ENCODE peak calls at places on chromosomes 3 and 15, in six cellular contexts. H is HuH-7.5; Y is activated gamma-delta T cell treated with anti-CD3 and anti-CD28 coated beads, Interleukin-2, amount 50 U/mL, for 16 hours; X is fibroblast of mammary gland; S is activated naive CD8-positive, alpha-beta T cell treated with anti-CD3 and anti-CD28 coated beads, Interleukin-2, amount 10 ng/mL, durations not matched to agents 7 days and 5 days; B is cardiac fibroblast. K is an unnamed sample.

GRCh38 chr3:36700537-36701248 is 63.7 kb downstream of the DCLK3 start:
- DNase-seq in Y (no peak), H (peak; percentile 22), B (peak; percentile 83), X (peak; percentile 80), S (peak; percentile 44), K (peak; percentile 89)

GRCh38 chr15:89335289-89336041 is 841 bp upstream of the POLG start:
- DNase-seq in Y (no peak), B (no peak), X (no peak), S (no peak), H (no peak), K (no peak)

GRCh38 chr3:100268986-100269385 is 8.2 kb downstream of the TBC1D23 start:
- DNase-seq in X (peak; percentile 31), H (no peak), S (no peak), Y (no peak), B (peak; percentile 29), K (peak; percentile 54)

GRCh38 chr3:94195381-94195780 is 132.5 kb downstream of the NSUN3 start:
- DNase-seq in Y (no peak), H (no peak), S (no peak), B (no peak), X (no peak), K (no peak)

GRCh38 chr3:36362973-36363372 is 17.3 kb upstream of the STAC start:
- DNase-seq in H (no peak), X (peak; percentile 70), S (no peak), B (peak; percentile 75), Y (no peak), K (peak; percentile 79)

GRCh38 chr3:59818-60217 is 136.7 kb upstream of the CHL1 start:
- DNase-seq in H (no peak), B (no peak), X (no peak), Y (no peak), S (no peak), K (no peak)

GRCh38 chr3:173747427-173747826 is 349.9 kb downstream of the NLGN1 start:
- DNase-seq in S (no peak), H (no peak), Y (no peak), X (peak; percentile 39), B (peak; percentile 77), K (peak; percentile 64)

GRCh38 chr3:153001428-153001827 is 160.6 kb upstream of the RAP2B start:
- DNase-seq in S (no peak), H (no peak), Y (no peak), X (no peak), B (no peak), K (peak; percentile 19)

GRCh38 chr15:58438956-58439355 is 7.2 kb downstream of the LIPC start:
- DNase-seq in S (no peak), X (peak; percentile 42), Y (no peak), H (no peak), B (peak; percentile 73), K (peak; percentile 77)

GRCh38 chr15:39462691-39463090 is 118.2 kb upstream of the THBS1 start:
- DNase-seq in S (no peak), X (peak; percentile 83), B (peak; percentile 80), Y (no peak), H (no peak), K (peak; percentile 62)

GRCh38 chr3:130779486-130779885 is 32.9 kb upstream of the PIK3R4 start:
- DNase-seq in B (no peak), H (no peak), X (no peak), Y (no peak), S (no peak), K (no peak)

GRCh38 chr15:71109130-71109529 is 6.1 kb upstream of the THSD4 start:
- DNase-seq in H (no peak), B (peak; percentile 64), Y (no peak), X (peak; percentile 74), S (no peak), K (peak; percentile 79)

GRCh38 chr3:139357899-139358298 is 14.1 kb downstream of the MRPS22 start:
- DNase-seq in H (no peak), Y (no peak), B (no peak), X (no peak), S (no peak), K (no peak)

GRCh38 chr3:66884659-66885058 is 113.4 kb upstream of the KBTBD8 start:
- DNase-seq in S (no peak), H (no peak), Y (no peak), B (no peak), X (no peak), K (no peak)

GRCh38 chr15:40859206-40859851 is 14.7 kb downstream of the RHOV start:
- DNase-seq in X (peak; percentile 72), H (peak; percentile 72), B (peak; percentile 83), S (peak; percentile 83), Y (peak; percentile 73), K (peak; percentile 79)

GRCh38 chr15:31227954-31228542 is 98.6 kb upstream of the KLF13 start:
- DNase-seq in X (no peak), Y (no peak), S (no peak), B (no peak), H (no peak), K (no peak)

GRCh38 chr3:179046497-179047353 is 24.9 kb downstream of the ZMAT3 start:
- DNase-seq in B (peak; percentile 37), Y (no peak), H (no peak), X (no peak), S (no peak), K (peak; percentile 24)

GRCh38 chr3:186173202-186173815 is 64.4 kb upstream of the ETV5 start:
- DNase-seq in X (no peak), H (no peak), S (no peak), B (no peak), Y (no peak), K (no peak)

GRCh38 chr3:106326941-106327765 is 458.3 kb upstream of the CBLB start:
- DNase-seq in B (peak; percentile 47), H (no peak), Y (no peak), X (peak; percentile 3), S (no peak), K (peak; percentile 33)

GRCh38 chr3:13336592-13336991 is 83.5 kb downstream of the NUP210 start:
- DNase-seq in H (no peak), X (no peak), Y (no peak), S (no peak), B (no peak), K (no peak)

GRCh38 chr3:49568965-49569364 is 14.7 kb downstream of the BSN start:
- DNase-seq in X (no peak), S (no peak), H (no peak), Y (no peak), B (no peak), K (no peak)

K was measured in GM23248.